ENCODE peak calls at places on chromosomes 12 and 14, in four cellular contexts. B is suprapubic skin, S is ovary, T is Peyer's patch. R is an unnamed sample.

GRCh38 chr14:21991130-21991529 is 317.5 kb upstream of the OR4E1 start:
- DNase-seq in B (no peak), S (no peak), T (no peak), R (no peak)

GRCh38 chr14:93295541-93296220 is 37.2 kb downstream of the BTBD7 start:
- DNase-seq in B (no peak), S (no peak), T (no peak), R (no peak)

GRCh38 chr12:99137124-99137845 is 492.2 kb downstream of the APAF1 start:
- DNase-seq in B (no peak), S (no peak), T (no peak), R (no peak)

GRCh38 chr12:95277139-95277538 is 59.5 kb downstream of the VEZT start:
- DNase-seq in B (no peak), S (no peak), T (no peak), R (peak; percentile 65)

GRCh38 chr14:69518341-69519101 is 34.0 kb downstream of the PLEKHD1 start:
- DNase-seq in B (no peak), S (no peak), T (no peak), R (no peak)

GRCh38 chr14:77641207-77641533 is 24.7 kb upstream of the SPTLC2 start:
- DNase-seq in B (no peak), S (peak; percentile 39), T (no peak), R (no peak)

GRCh38 chr12:100058482-100059029 is 73.8 kb upstream of the ANKS1B start:
- DNase-seq in B (no peak), S (no peak), T (no peak), R (peak; percentile 74)

GRCh38 chr12:19755141-19755540 is 315.8 kb downstream of the AEBP2 start:
- DNase-seq in B (no peak), S (no peak), T (no peak), R (no peak)

GRCh38 chr14:28830115-28830534 is 63.5 kb downstream of the FOXG1 start:
- DNase-seq in B (no peak), S (no peak), T (no peak), R (no peak)

GRCh38 chr12:46675736-46676135 is 150.1 kb downstream of the SLC38A4 start:
- DNase-seq in B (no peak), S (peak; percentile 54), T (no peak), R (peak; percentile 26)

GRCh38 chr14:70498191-70498590 is 36.6 kb downstream of the ADAM20 start:
- DNase-seq in B (no peak), S (no peak), T (no peak), R (no peak)

GRCh38 chr14:102292446-102292845 is 12.5 kb downstream of the MOK start:
- DNase-seq in B (no peak), S (no peak), T (no peak), R (no peak)

GRCh38 chr12:81170072-81170471 is 92.2 kb downstream of the ACSS3 start:
- DNase-seq in B (no peak), S (no peak), T (no peak), R (peak; percentile 15)

GRCh38 chr12:53197011-53197640 is 9.9 kb downstream of the ITGB7 start:
- DNase-seq in B (peak; percentile 63), S (no peak), T (no peak), R (no peak)

GRCh38 chr14:104462651-104463630 is 116.6 kb upstream of the C14orf180 start:
- DNase-seq in B (no peak), S (peak; percentile 19), T (no peak), R (no peak)

GRCh38 chr12:62785941-62786559 is 148.9 kb downstream of the PPM1H start:
- DNase-seq in B (no peak), S (no peak), T (no peak), R (peak; percentile 93)

GRCh38 chr14:67056684-67057083 is 132.6 kb upstream of the GARIN2 start:
- DNase-seq in B (no peak), S (no peak), T (no peak), R (no peak)

GRCh38 chr12:109710747-109711595 is 2.7 kb upstream of the FAM222A start:
- DNase-seq in B (no peak), S (no peak), T (no peak), R (peak; percentile 74)

GRCh38 chr14:50319721-50320120 is 7.6 kb downstream of the DMAC2L start:
- DNase-seq in B (no peak), S (no peak), T (no peak), R (peak; percentile 22)

GRCh38 chr14:102727336-102728095 is 49.7 kb upstream of the TRAF3 start:
- DNase-seq in B (no peak), S (no peak), T (no peak), R (no peak)

GRCh38 chr14:103293465-103293864 is 40.6 kb upstream of the EIF5 start:
- DNase-seq in B (peak; percentile 62), S (no peak), T (peak; percentile 28), R (no peak)

DNA sequence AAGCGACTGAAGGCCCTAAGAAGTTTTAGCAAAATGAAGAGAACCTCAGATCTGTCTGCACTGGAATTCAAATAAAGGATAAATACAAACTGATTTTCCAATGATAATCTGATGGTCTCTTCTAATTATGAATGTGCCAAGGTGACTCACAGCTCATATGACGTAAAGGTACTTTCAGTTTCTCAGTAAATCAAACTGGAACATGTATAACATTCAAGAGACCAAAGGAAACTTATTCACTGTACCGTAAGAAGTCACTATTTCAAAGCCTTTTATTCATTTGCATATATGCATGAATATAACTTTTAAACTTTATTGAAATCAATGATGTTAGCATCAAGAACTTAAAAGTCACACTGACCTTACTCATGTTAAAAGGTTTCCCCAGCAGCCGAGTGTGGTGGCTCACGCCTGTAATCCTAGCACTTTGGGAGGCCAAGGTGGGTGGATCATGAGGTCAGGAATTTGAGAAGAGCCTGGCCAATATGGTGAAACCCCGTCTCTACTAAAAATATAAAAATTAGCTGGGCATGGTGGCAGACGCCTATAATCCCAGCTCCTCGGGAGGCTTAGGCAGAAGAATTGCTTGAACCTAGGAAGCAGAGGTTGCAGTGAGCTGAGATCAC is 52.2 kb downstream of the ATXN2 start:
- DNase-seq in B (no peak), S (no peak), T (no peak), R (no peak)
- H3K36me3 ChIP-seq in B (peaks cover 57% of the 10 kb centered on the region), S (no peaks in the 10 kb centered on the region), T (peaks cover 57% of the 10 kb centered on the region), R (peaks cover 24% of the 10 kb centered on the region)

GRCh38 chr12:124481257-124481750 is 86.1 kb downstream of the NCOR2 start:
- DNase-seq in B (no peak), S (no peak), T (no peak), R (no peak)

GRCh38 chr12:124478985-124479645 is 88.3 kb downstream of the NCOR2 start:
- DNase-seq in B (no peak), S (no peak), T (no peak), R (no peak)

GRCh38 chr12:124478416-124478815 is 89.0 kb downstream of the NCOR2 start:
- DNase-seq in B (no peak), S (no peak), T (no peak), R (no peak)

GRCh38 chr12:124480469-124481256 is 86.7 kb downstream of the NCOR2 start:
- DNase-seq in B (no peak), S (peak; percentile 89), T (peak; percentile 75), R (peak; percentile 40)

GRCh38 chr12:124479680-124480468 is 87.5 kb downstream of the NCOR2 start:
- DNase-seq in B (no peak), S (no peak), T (peak; percentile 62), R (no peak)
- H3K36me3 ChIP-seq in B (peaks cover 75% of the 10 kb centered on the region), S (no peaks in the 10 kb centered on the region), T (peaks cover 52% of the 10 kb centered on the region), R (peaks cover 64% of the 10 kb centered on the region)

GRCh38 chr12:132695431-132695830 is 8.0 kb downstream of the PXMP2 start:
- DNase-seq in B (no peak), S (no peak), T (no peak), R (no peak)
- H3K36me3 ChIP-seq in B (peaks cover 11% of the 10 kb centered on the region), S (no peaks in the 10 kb centered on the region), T (peaks cover 63% of the 10 kb centered on the region), R (no peaks in the 10 kb centered on the region)

DNA sequence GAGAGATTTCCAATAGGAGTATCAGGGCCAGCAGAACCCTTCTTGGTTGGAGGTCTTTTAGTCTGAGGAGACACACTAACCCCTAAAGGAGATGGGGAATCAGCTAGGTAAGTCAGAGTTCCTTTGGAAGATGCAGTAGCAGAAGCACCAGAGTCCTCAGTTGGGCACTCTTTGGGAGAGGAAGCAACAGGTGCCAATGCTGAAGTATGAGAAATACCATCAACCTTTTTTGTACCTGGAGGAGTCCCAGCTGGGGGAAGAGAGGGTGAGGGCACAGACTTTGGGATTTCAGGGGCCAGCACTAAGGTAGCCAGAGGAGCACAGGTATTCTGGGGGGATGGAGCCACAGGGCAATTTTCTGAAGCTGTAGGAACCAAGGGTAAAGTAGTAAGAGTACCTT is 6.0 kb downstream of the NACA start:
- DNase-seq in B (no peak), S (peak; percentile 1), T (no peak), R (no peak)
- H3K36me3 ChIP-seq in B (peaks cover 37% of the 10 kb centered on the region), S (no peaks in the 10 kb centered on the region), T (peaks cover 73% of the 10 kb centered on the region), R (peaks cover 55% of the 10 kb centered on the region)

GRCh38 chr14:95437715-95438114 is 78.7 kb downstream of the SYNE3 start:
- DNase-seq in B (no peak), S (no peak), T (no peak), R (no peak)
- H3K36me3 ChIP-seq in B (peaks cover 65% of the 10 kb centered on the region), S (no peaks in the 10 kb centered on the region), T (peaks cover 43% of the 10 kb centered on the region), R (no peaks in the 10 kb centered on the region)

DNA sequence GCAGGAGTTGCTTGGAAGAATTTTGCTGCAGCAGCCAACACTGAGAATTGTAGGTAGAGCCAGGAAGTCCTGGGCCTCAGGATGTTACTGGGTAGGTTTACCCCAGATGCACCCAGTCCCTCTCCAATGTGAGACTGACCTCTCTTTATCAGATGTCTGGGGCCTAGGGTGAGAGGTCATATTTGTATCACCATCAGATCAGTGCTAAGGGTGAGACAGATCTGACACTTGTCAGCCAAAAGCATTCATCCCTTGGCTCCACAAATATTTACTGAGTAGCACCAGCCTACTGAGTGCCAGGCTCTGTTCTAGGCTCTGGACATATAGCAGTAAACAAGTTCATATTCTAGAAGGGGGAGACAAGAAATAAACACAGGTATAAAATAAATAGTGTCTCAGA is 4.3 kb downstream of the TROAP start:
- DNase-seq in B (peak; percentile 26), S (no peak), T (no peak), R (no peak)
- H3K36me3 ChIP-seq in B (no peaks in the 10 kb centered on the region), S (no peaks in the 10 kb centered on the region), T (no peaks in the 10 kb centered on the region), R (no peaks in the 10 kb centered on the region)